ENCODE peak calls at places on chromosomes 12 and 14, in six cellular contexts. One of them, this sample, is unnamed.

GRCh38 chr12:123655420-123655819 is 15.5 kb upstream of the TCTN2 start:
- DNase-seq in GM12865: peak; percentile 75
- DNase-seq in right atrium auricular region: no peak
- DNase-seq in cardiac muscle cell: no peak
- DNase-seq in fibroblast of lung: no peak
- DNase-seq in AG09309: no peak
- DNase-seq in this sample: no peak

GRCh38 chr12:28172434-28173030 is 17.7 kb upstream of the CCDC91 start:
- DNase-seq in GM12865: peak; percentile 25
- DNase-seq in right atrium auricular region: no peak
- DNase-seq in cardiac muscle cell: peak; percentile 80
- DNase-seq in fibroblast of lung: peak; percentile 58
- DNase-seq in AG09309: peak; percentile 44
- DNase-seq in this sample: no peak

GRCh38 chr12:10956085-10956484 is 17.0 kb upstream of the TAS2R14 start:
- DNase-seq in GM12865: no peak
- DNase-seq in right atrium auricular region: no peak
- DNase-seq in cardiac muscle cell: no peak
- DNase-seq in fibroblast of lung: no peak
- DNase-seq in AG09309: no peak
- DNase-seq in this sample: no peak

GRCh38 chr14:33589334-33589733 is 361.5 kb downstream of the EGLN3 start:
- DNase-seq in GM12865: no peak
- DNase-seq in right atrium auricular region: no peak
- DNase-seq in cardiac muscle cell: peak; percentile 74
- DNase-seq in fibroblast of lung: peak; percentile 97
- DNase-seq in AG09309: peak; percentile 86
- DNase-seq in this sample: peak; percentile 74

GRCh38 chr12:89878327-89878726 is 169.7 kb upstream of the ATP2B1 start:
- DNase-seq in GM12865: no peak
- DNase-seq in right atrium auricular region: no peak
- DNase-seq in cardiac muscle cell: no peak
- DNase-seq in fibroblast of lung: no peak
- DNase-seq in AG09309: no peak
- DNase-seq in this sample: no peak

GRCh38 chr14:70098257-70098809 is 90.4 kb downstream of the SLC8A3 start:
- DNase-seq in GM12865: no peak
- DNase-seq in right atrium auricular region: no peak
- DNase-seq in cardiac muscle cell: peak; percentile 54
- DNase-seq in fibroblast of lung: peak; percentile 3
- DNase-seq in AG09309: no peak
- DNase-seq in this sample: no peak

GRCh38 chr12:46608431-46609280 is 217.1 kb downstream of the SLC38A4 start:
- DNase-seq in GM12865: no peak
- DNase-seq in right atrium auricular region: no peak
- DNase-seq in cardiac muscle cell: peak; percentile 53
- DNase-seq in fibroblast of lung: peak; percentile 83
- DNase-seq in AG09309: peak; percentile 80
- DNase-seq in this sample: no peak

GRCh38 chr14:81400202-81400678 is at the start of gene STON2:
- DNase-seq in GM12865: no peak
- DNase-seq in right atrium auricular region: no peak
- DNase-seq in cardiac muscle cell: peak; percentile 33
- DNase-seq in fibroblast of lung: peak; percentile 70
- DNase-seq in AG09309: peak; percentile 28
- DNase-seq in this sample: peak; percentile 61

GRCh38 chr14:99383457-99384428 is 96.9 kb downstream of the SETD3 start:
- DNase-seq in GM12865: no peak
- DNase-seq in right atrium auricular region: no peak
- DNase-seq in cardiac muscle cell: no peak
- DNase-seq in fibroblast of lung: no peak
- DNase-seq in AG09309: no peak
- DNase-seq in this sample: no peak

GRCh38 chr14:53956427-53957201 is at the start of gene BMP4:
- DNase-seq in GM12865: peak; percentile 65
- DNase-seq in right atrium auricular region: peak; percentile 84
- DNase-seq in cardiac muscle cell: peak; percentile 64
- DNase-seq in fibroblast of lung: peak; percentile 65
- DNase-seq in AG09309: no peak
- DNase-seq in this sample: no peak

GRCh38 chr14:89634037-89634436 is 217.0 kb upstream of the FOXN3 start:
- DNase-seq in GM12865: no peak
- DNase-seq in right atrium auricular region: no peak
- DNase-seq in cardiac muscle cell: no peak
- DNase-seq in fibroblast of lung: no peak
- DNase-seq in AG09309: no peak
- DNase-seq in this sample: no peak

GRCh38 chr14:65966188-65966587 is 520.0 kb upstream of the CCDC196 start:
- DNase-seq in GM12865: peak; percentile 10
- DNase-seq in right atrium auricular region: no peak
- DNase-seq in cardiac muscle cell: no peak
- DNase-seq in fibroblast of lung: no peak
- DNase-seq in AG09309: no peak
- DNase-seq in this sample: no peak

GRCh38 chr12:1925125-1925963 is 6.9 kb upstream of the CACNA2D4 start:
- DNase-seq in GM12865: no peak
- DNase-seq in right atrium auricular region: peak; percentile 21
- DNase-seq in cardiac muscle cell: no peak
- DNase-seq in fibroblast of lung: no peak
- DNase-seq in AG09309: no peak
- DNase-seq in this sample: no peak

GRCh38 chr12:74043343-74043742 is 494.3 kb upstream of the ATXN7L3B start:
- DNase-seq in GM12865: no peak
- DNase-seq in right atrium auricular region: no peak
- DNase-seq in cardiac muscle cell: no peak
- DNase-seq in fibroblast of lung: peak; percentile 81
- DNase-seq in AG09309: no peak
- DNase-seq in this sample: peak; percentile 38

GRCh38 chr12:7833831-7834230 is 38.9 kb downstream of the SLC2A14 start:
- DNase-seq in GM12865: no peak
- DNase-seq in right atrium auricular region: no peak
- DNase-seq in cardiac muscle cell: no peak
- DNase-seq in fibroblast of lung: peak; percentile 14
- DNase-seq in AG09309: no peak
- DNase-seq in this sample: no peak

GRCh38 chr12:7835116-7835515 is 37.6 kb downstream of the SLC2A14 start:
- DNase-seq in GM12865: no peak
- DNase-seq in right atrium auricular region: no peak
- DNase-seq in cardiac muscle cell: no peak
- DNase-seq in fibroblast of lung: no peak
- DNase-seq in AG09309: no peak
- DNase-seq in this sample: no peak

GRCh38 chr12:7834701-7835100 is 38.0 kb downstream of the SLC2A14 start:
- DNase-seq in GM12865: no peak
- DNase-seq in right atrium auricular region: no peak
- DNase-seq in cardiac muscle cell: no peak
- DNase-seq in fibroblast of lung: no peak
- DNase-seq in AG09309: no peak
- DNase-seq in this sample: no peak

GRCh38 chr12:7835766-7836165 is 36.9 kb downstream of the SLC2A14 start:
- DNase-seq in GM12865: no peak
- DNase-seq in right atrium auricular region: no peak
- DNase-seq in cardiac muscle cell: no peak
- DNase-seq in fibroblast of lung: no peak
- DNase-seq in AG09309: no peak
- DNase-seq in this sample: no peak

GRCh38 chr12:7832059-7832696 is 40.5 kb downstream of the SLC2A14 start:
- DNase-seq in GM12865: peak; percentile 46
- DNase-seq in right atrium auricular region: no peak
- DNase-seq in cardiac muscle cell: peak; percentile 78
- DNase-seq in fibroblast of lung: peak; percentile 54
- DNase-seq in AG09309: peak; percentile 4
- DNase-seq in this sample: no peak
- TF ChIP-seq CTCF in GM12865: peak; percentile 36
- TF ChIP-seq CTCF in right atrium auricular region: peak; percentile 54
- TF ChIP-seq CTCF in cardiac muscle cell: peak; percentile 67
- TF ChIP-seq CTCF in fibroblast of lung: peak; percentile 43
- TF ChIP-seq CTCF in AG09309: peak; percentile 61
- TF ChIP-seq CTCF in this sample: peak; percentile 66

GRCh38 chr14:75610839-75611238 is 32.4 kb downstream of the FLVCR2 start:
- DNase-seq in GM12865: no peak
- DNase-seq in right atrium auricular region: no peak
- DNase-seq in cardiac muscle cell: peak; percentile 52
- DNase-seq in fibroblast of lung: no peak
- DNase-seq in AG09309: no peak
- DNase-seq in this sample: no peak
- H3K4me3 ChIP-seq in GM12865: no peak overlapping the region
- H3K4me3 ChIP-seq in right atrium auricular region: no peak overlapping the region
- H3K4me3 ChIP-seq in cardiac muscle cell: no peak overlapping the region
- H3K4me3 ChIP-seq in fibroblast of lung: no peak overlapping the region
- H3K4me3 ChIP-seq in AG09309: no peak overlapping the region
- H3K4me3 ChIP-seq in this sample: no peak overlapping the region

DNA sequence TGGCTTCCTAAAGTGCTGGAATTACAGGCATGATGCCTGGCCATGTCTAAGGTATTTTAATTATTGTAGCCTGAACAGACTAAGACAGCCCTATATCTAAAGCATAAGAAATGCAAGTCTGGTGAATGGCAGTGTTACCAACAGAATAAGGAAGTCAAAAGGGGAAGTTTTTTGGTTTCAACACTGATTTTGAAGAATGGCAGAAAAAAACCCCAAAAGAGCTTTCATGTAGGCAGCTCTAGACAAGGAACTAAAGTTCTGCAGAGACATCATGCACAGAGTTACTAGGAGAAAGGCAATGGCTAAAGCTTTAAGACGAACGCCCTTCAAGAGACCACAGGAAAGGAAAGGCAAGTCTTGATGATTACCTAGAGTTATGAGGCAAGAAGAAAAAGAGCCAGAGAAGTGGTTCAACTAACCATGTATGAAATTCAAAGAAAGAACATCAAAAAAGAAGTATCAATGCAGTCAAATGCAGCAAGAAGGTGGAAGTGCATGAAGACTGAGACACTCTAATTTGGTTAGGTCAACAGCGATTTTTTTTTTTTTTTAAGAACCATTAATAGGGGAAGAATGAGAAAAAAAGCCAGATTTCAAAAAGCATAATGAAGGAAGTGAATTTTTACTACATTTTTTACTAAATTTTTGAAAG is 50.8 kb downstream of the RPS6KA5 start:
- DNase-seq in GM12865: peak; percentile 79
- DNase-seq in right atrium auricular region: no peak
- DNase-seq in cardiac muscle cell: no peak
- DNase-seq in fibroblast of lung: no peak
- DNase-seq in AG09309: no peak
- DNase-seq in this sample: no peak
- TF ChIP-seq CTCF in GM12865: no peak
- TF ChIP-seq CTCF in right atrium auricular region: no peak
- TF ChIP-seq CTCF in cardiac muscle cell: no peak
- TF ChIP-seq CTCF in fibroblast of lung: no peak
- TF ChIP-seq CTCF in AG09309: no peak
- TF ChIP-seq CTCF in this sample: no peak

DNA sequence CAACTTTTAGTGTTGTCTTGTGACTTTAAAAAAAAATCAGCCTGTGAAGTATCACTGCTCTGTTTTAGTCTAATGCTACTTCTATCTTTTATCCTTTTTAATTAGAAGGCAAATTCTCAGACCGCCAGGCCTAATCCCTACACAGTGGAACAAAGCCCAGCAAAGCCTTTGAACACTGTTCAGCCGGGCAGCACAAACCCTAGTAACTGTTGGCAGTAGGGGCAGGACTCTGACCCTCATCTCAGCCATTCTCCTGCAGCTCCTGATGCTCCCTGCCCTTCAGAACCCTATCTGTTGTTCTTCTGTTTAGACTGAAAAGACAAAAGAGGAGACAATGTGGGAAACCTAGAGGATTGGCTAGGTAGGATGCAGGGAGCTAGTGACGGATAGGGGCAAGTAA is 78.0 kb upstream of the OTX2 start:
- DNase-seq in GM12865: no peak
- DNase-seq in right atrium auricular region: no peak
- DNase-seq in cardiac muscle cell: no peak
- DNase-seq in fibroblast of lung: no peak
- DNase-seq in AG09309: no peak
- DNase-seq in this sample: no peak
- H3K4me3 ChIP-seq in GM12865: no peak overlapping the region
- H3K4me3 ChIP-seq in right atrium auricular region: no peak overlapping the region
- H3K4me3 ChIP-seq in cardiac muscle cell: no peak overlapping the region
- H3K4me3 ChIP-seq in fibroblast of lung: no peak overlapping the region
- H3K4me3 ChIP-seq in AG09309: no peak overlapping the region
- H3K4me3 ChIP-seq in this sample: no peak overlapping the region

GRCh38 chr12:31386364-31386777 is 60.4 kb upstream of the SINHCAF start:
- DNase-seq in GM12865: no peak
- DNase-seq in right atrium auricular region: no peak
- DNase-seq in cardiac muscle cell: peak; percentile 35
- DNase-seq in fibroblast of lung: no peak
- DNase-seq in AG09309: no peak
- DNase-seq in this sample: no peak
- TF ChIP-seq CTCF in GM12865: no peak
- TF ChIP-seq CTCF in right atrium auricular region: no peak
- TF ChIP-seq CTCF in cardiac muscle cell: no peak
- TF ChIP-seq CTCF in fibroblast of lung: no peak
- TF ChIP-seq CTCF in AG09309: no peak
- TF ChIP-seq CTCF in this sample: no peak

GRCh38 chr14:57066463-57066862 is 202.2 kb downstream of the EXOC5 start:
- DNase-seq in GM12865: no peak
- DNase-seq in right atrium auricular region: no peak
- DNase-seq in cardiac muscle cell: no peak
- DNase-seq in fibroblast of lung: no peak
- DNase-seq in AG09309: no peak
- DNase-seq in this sample: no peak
- H3K4me3 ChIP-seq in GM12865: no peak overlapping the region
- H3K4me3 ChIP-seq in right atrium auricular region: no peak overlapping the region
- H3K4me3 ChIP-seq in cardiac muscle cell: no peak overlapping the region
- H3K4me3 ChIP-seq in fibroblast of lung: no peak overlapping the region
- H3K4me3 ChIP-seq in AG09309: no peak overlapping the region
- H3K4me3 ChIP-seq in this sample: no peak overlapping the region

GRCh38 chr12:124939428-124940142 is 25.1 kb upstream of the UBC start:
- DNase-seq in GM12865: peak; percentile 95
- DNase-seq in right atrium auricular region: peak; percentile 91
- DNase-seq in cardiac muscle cell: peak; percentile 94
- DNase-seq in fibroblast of lung: peak; percentile 97
- DNase-seq in AG09309: peak; percentile 93
- DNase-seq in this sample: peak; percentile 74

GRCh38 chr12:124940393-124941169 is 26.1 kb upstream of the UBC start:
- DNase-seq in GM12865: peak; percentile 93
- DNase-seq in right atrium auricular region: peak; percentile 95
- DNase-seq in cardiac muscle cell: peak; percentile 93
- DNase-seq in fibroblast of lung: peak; percentile 83
- DNase-seq in AG09309: peak; percentile 52
- DNase-seq in this sample: no peak

GRCh38 chr12:124940143-124940392 is 25.6 kb upstream of the UBC start:
- DNase-seq in GM12865: no peak
- DNase-seq in right atrium auricular region: no peak
- DNase-seq in cardiac muscle cell: no peak
- DNase-seq in fibroblast of lung: no peak
- DNase-seq in AG09309: no peak
- DNase-seq in this sample: no peak

GRCh38 chr12:124938066-124938465 is 23.6 kb upstream of the UBC start:
- DNase-seq in GM12865: peak; percentile 54
- DNase-seq in right atrium auricular region: no peak
- DNase-seq in cardiac muscle cell: no peak
- DNase-seq in fibroblast of lung: no peak
- DNase-seq in AG09309: no peak
- DNase-seq in this sample: no peak

GRCh38 chr12:124938606-124939427 is 24.4 kb upstream of the UBC start:
- DNase-seq in GM12865: peak; percentile 84
- DNase-seq in right atrium auricular region: peak; percentile 82
- DNase-seq in cardiac muscle cell: peak; percentile 89
- DNase-seq in fibroblast of lung: peak; percentile 86
- DNase-seq in AG09309: peak; percentile 74
- DNase-seq in this sample: no peak
- TF ChIP-seq CTCF in GM12865: peak; percentile 30
- TF ChIP-seq CTCF in right atrium auricular region: peak; percentile 67
- TF ChIP-seq CTCF in cardiac muscle cell: peak; percentile 30
- TF ChIP-seq CTCF in fibroblast of lung: peak; percentile 26
- TF ChIP-seq CTCF in AG09309: peak; percentile 32
- TF ChIP-seq CTCF in this sample: peak; percentile 52

This sample was measured in epithelial cell of proximal tubule.